ENCODE peak calls at places on chromosome 16, in seven cellular contexts. One of them, this sample, is unnamed.

GRCh38 chr16:84501077-84501735 is 3.3 kb downstream of the MEAK7 start:
- DNase-seq in AG09309: no peak
- DNase-seq in heart right ventricle: no peak
- DNase-seq in NCI-H1417 treated with DMSO at 0.1 percent for 48 hours: no peak
- DNase-seq in hypothalamus: no peak
- DNase-seq in SW 1271: peak; percentile 94
- DNase-seq in stimulated activated CD4-positive, alpha-beta T cell treated with anti-CD3 and anti-CD28 coated beads, Interleukin-15, amount 100 ng/mL, for 1 hour: no peak
- DNase-seq in this sample: no peak

GRCh38 chr16:68093816-68094613 is 8.8 kb downstream of the NFATC3 start:
- DNase-seq in AG09309: no peak
- DNase-seq in heart right ventricle: no peak
- DNase-seq in NCI-H1417 treated with DMSO at 0.1 percent for 48 hours: no peak
- DNase-seq in hypothalamus: no peak
- DNase-seq in SW 1271: peak; percentile 28
- DNase-seq in stimulated activated CD4-positive, alpha-beta T cell treated with anti-CD3 and anti-CD28 coated beads, Interleukin-15, amount 100 ng/mL, for 1 hour: no peak
- DNase-seq in this sample: no peak

GRCh38 chr16:10624527-10624926 is 44.1 kb upstream of the EMP2 start:
- DNase-seq in AG09309: no peak
- DNase-seq in heart right ventricle: no peak
- DNase-seq in NCI-H1417 treated with DMSO at 0.1 percent for 48 hours: no peak
- DNase-seq in hypothalamus: no peak
- DNase-seq in SW 1271: no peak
- DNase-seq in stimulated activated CD4-positive, alpha-beta T cell treated with anti-CD3 and anti-CD28 coated beads, Interleukin-15, amount 100 ng/mL, for 1 hour: no peak
- DNase-seq in this sample: no peak

GRCh38 chr16:29765167-29766032 is 12.7 kb upstream of the ZG16 start:
- DNase-seq in AG09309: no peak
- DNase-seq in heart right ventricle: no peak
- DNase-seq in NCI-H1417 treated with DMSO at 0.1 percent for 48 hours: peak; percentile 84
- DNase-seq in hypothalamus: no peak
- DNase-seq in SW 1271: no peak
- DNase-seq in stimulated activated CD4-positive, alpha-beta T cell treated with anti-CD3 and anti-CD28 coated beads, Interleukin-15, amount 100 ng/mL, for 1 hour: no peak
- DNase-seq in this sample: no peak

GRCh38 chr16:51180719-51181494 is 29.8 kb upstream of the SALL1 start:
- DNase-seq in AG09309: no peak
- DNase-seq in heart right ventricle: no peak
- DNase-seq in NCI-H1417 treated with DMSO at 0.1 percent for 48 hours: no peak
- DNase-seq in hypothalamus: no peak
- DNase-seq in SW 1271: no peak
- DNase-seq in stimulated activated CD4-positive, alpha-beta T cell treated with anti-CD3 and anti-CD28 coated beads, Interleukin-15, amount 100 ng/mL, for 1 hour: no peak
- DNase-seq in this sample: no peak

GRCh38 chr16:63714876-63715275 is 1407.0 kb downstream of the CDH11 start:
- DNase-seq in AG09309: no peak
- DNase-seq in heart right ventricle: no peak
- DNase-seq in NCI-H1417 treated with DMSO at 0.1 percent for 48 hours: no peak
- DNase-seq in hypothalamus: no peak
- DNase-seq in SW 1271: no peak
- DNase-seq in stimulated activated CD4-positive, alpha-beta T cell treated with anti-CD3 and anti-CD28 coated beads, Interleukin-15, amount 100 ng/mL, for 1 hour: no peak
- DNase-seq in this sample: no peak

GRCh38 chr16:81888520-81889394 is 109.7 kb downstream of the PLCG2 start:
- DNase-seq in AG09309: no peak
- DNase-seq in heart right ventricle: no peak
- DNase-seq in NCI-H1417 treated with DMSO at 0.1 percent for 48 hours: no peak
- DNase-seq in hypothalamus: no peak
- DNase-seq in SW 1271: no peak
- DNase-seq in stimulated activated CD4-positive, alpha-beta T cell treated with anti-CD3 and anti-CD28 coated beads, Interleukin-15, amount 100 ng/mL, for 1 hour: no peak
- DNase-seq in this sample: no peak

GRCh38 chr16:88688013-88688778 is 1.9 kb upstream of the SNAI3 start:
- DNase-seq in AG09309: no peak
- DNase-seq in heart right ventricle: no peak
- DNase-seq in NCI-H1417 treated with DMSO at 0.1 percent for 48 hours: no peak
- DNase-seq in hypothalamus: no peak
- DNase-seq in SW 1271: no peak
- DNase-seq in stimulated activated CD4-positive, alpha-beta T cell treated with anti-CD3 and anti-CD28 coated beads, Interleukin-15, amount 100 ng/mL, for 1 hour: no peak
- DNase-seq in this sample: no peak

GRCh38 chr16:52069866-52070265 is 477.1 kb downstream of the TOX3 start:
- DNase-seq in AG09309: no peak
- DNase-seq in heart right ventricle: no peak
- DNase-seq in NCI-H1417 treated with DMSO at 0.1 percent for 48 hours: peak; percentile 21
- DNase-seq in hypothalamus: no peak
- DNase-seq in SW 1271: peak; percentile 4
- DNase-seq in stimulated activated CD4-positive, alpha-beta T cell treated with anti-CD3 and anti-CD28 coated beads, Interleukin-15, amount 100 ng/mL, for 1 hour: no peak
- DNase-seq in this sample: peak; percentile 3

GRCh38 chr16:66386629-66387622 is 20.4 kb downstream of the CDH5 start:
- DNase-seq in AG09309: no peak
- DNase-seq in heart right ventricle: no peak
- DNase-seq in NCI-H1417 treated with DMSO at 0.1 percent for 48 hours: no peak
- DNase-seq in hypothalamus: no peak
- DNase-seq in SW 1271: no peak
- DNase-seq in stimulated activated CD4-positive, alpha-beta T cell treated with anti-CD3 and anti-CD28 coated beads, Interleukin-15, amount 100 ng/mL, for 1 hour: no peak
- DNase-seq in this sample: no peak

GRCh38 chr16:20271893-20272292 is 55.4 kb downstream of the GP2 start:
- DNase-seq in AG09309: no peak
- DNase-seq in heart right ventricle: no peak
- DNase-seq in NCI-H1417 treated with DMSO at 0.1 percent for 48 hours: no peak
- DNase-seq in hypothalamus: no peak
- DNase-seq in SW 1271: no peak
- DNase-seq in stimulated activated CD4-positive, alpha-beta T cell treated with anti-CD3 and anti-CD28 coated beads, Interleukin-15, amount 100 ng/mL, for 1 hour: no peak
- DNase-seq in this sample: no peak

GRCh38 chr16:53780051-53780450 is 76.1 kb downstream of the FTO start:
- DNase-seq in AG09309: no peak
- DNase-seq in heart right ventricle: no peak
- DNase-seq in NCI-H1417 treated with DMSO at 0.1 percent for 48 hours: no peak
- DNase-seq in hypothalamus: no peak
- DNase-seq in SW 1271: no peak
- DNase-seq in stimulated activated CD4-positive, alpha-beta T cell treated with anti-CD3 and anti-CD28 coated beads, Interleukin-15, amount 100 ng/mL, for 1 hour: no peak
- DNase-seq in this sample: no peak

GRCh38 chr16:306911-307370 is 24.0 kb downstream of the PDIA2 start:
- DNase-seq in AG09309: no peak
- DNase-seq in heart right ventricle: no peak
- DNase-seq in NCI-H1417 treated with DMSO at 0.1 percent for 48 hours: no peak
- DNase-seq in hypothalamus: no peak
- DNase-seq in SW 1271: no peak
- DNase-seq in stimulated activated CD4-positive, alpha-beta T cell treated with anti-CD3 and anti-CD28 coated beads, Interleukin-15, amount 100 ng/mL, for 1 hour: no peak
- DNase-seq in this sample: no peak

GRCh38 chr16:80197790-80198201 is 343.0 kb upstream of the DYNLRB2 start:
- DNase-seq in AG09309: peak; percentile 71
- DNase-seq in heart right ventricle: no peak
- DNase-seq in NCI-H1417 treated with DMSO at 0.1 percent for 48 hours: no peak
- DNase-seq in hypothalamus: no peak
- DNase-seq in SW 1271: peak; percentile 82
- DNase-seq in stimulated activated CD4-positive, alpha-beta T cell treated with anti-CD3 and anti-CD28 coated beads, Interleukin-15, amount 100 ng/mL, for 1 hour: no peak
- DNase-seq in this sample: peak; percentile 40

GRCh38 chr16:27363797-27364196 is 38.2 kb upstream of the IL21R start:
- DNase-seq in AG09309: no peak
- DNase-seq in heart right ventricle: no peak
- DNase-seq in NCI-H1417 treated with DMSO at 0.1 percent for 48 hours: no peak
- DNase-seq in hypothalamus: no peak
- DNase-seq in SW 1271: no peak
- DNase-seq in stimulated activated CD4-positive, alpha-beta T cell treated with anti-CD3 and anti-CD28 coated beads, Interleukin-15, amount 100 ng/mL, for 1 hour: no peak
- DNase-seq in this sample: no peak